ENCODE peak calls at places on chromosomes 5 and 9, in five cellular contexts. C is A549, D is tibial nerve, P is HepG2, X is suprapubic skin. W is an unnamed sample.
A peak's percentile ranks its signal among the peaks of the same experiment; 100 is the strongest.

GRCh38 chr5:25850581-25850980 is 1187.8 kb downstream of the CDH9 start:
- DNase-seq in P (no peak), D (no peak), C (no peak), X (no peak), W (no peak)

GRCh38 chr5:67253911-67254310 is 57.3 kb upstream of the CD180 start:
- DNase-seq in X (no peak), C (no peak), P (no peak), D (no peak), W (no peak)

GRCh38 chr9:20292002-20292401 is 330.3 kb downstream of the MLLT3 start:
- DNase-seq in D (no peak), C (peak; percentile 46), X (no peak), P (peak; percentile 30), W (no peak)

GRCh38 chr5:157286761-157287211 is 20.9 kb downstream of the CYFIP2 start:
- DNase-seq in X (no peak), D (no peak), P (no peak), C (no peak), W (no peak)

GRCh38 chr9:123131258-123131657 is 97.8 kb downstream of the GPR21 start:
- DNase-seq in D (no peak), P (peak; percentile 53), C (no peak), X (no peak), W (no peak)

GRCh38 chr9:33165263-33166151 is 1.6 kb downstream of the B4GALT1 start:
- DNase-seq in P (peak; percentile 95), C (peak; percentile 73), D (peak; percentile 99), X (no peak), W (peak; percentile 58)

GRCh38 chr5:130549884-130550552 is 615.0 kb downstream of the HINT1 start:
- DNase-seq in C (no peak), D (no peak), P (peak; percentile 3), X (no peak), W (no peak)

GRCh38 chr9:70121818-70122436 is 78.3 kb downstream of the MAMDC2 start:
- DNase-seq in C (no peak), P (no peak), D (no peak), X (no peak), W (no peak)

GRCh38 chr9:87383341-87384150 is 114.1 kb upstream of the DAPK1 start:
- DNase-seq in P (no peak), X (no peak), C (no peak), D (no peak), W (no peak)

GRCh38 chr5:154842689-154843530 is 7.5 kb downstream of the FAXDC2 start:
- DNase-seq in C (no peak), X (no peak), P (peak; percentile 90), D (no peak), W (no peak)

GRCh38 chr9:112380771-112381181 is 868 bp downstream of the HSDL2 start:
- DNase-seq in X (no peak), C (no peak), D (no peak), P (peak; percentile 42), W (no peak)

GRCh38 chr9:96064838-96065481 is 189.5 kb downstream of the ERCC6L2 start:
- DNase-seq in C (no peak), P (no peak), D (no peak), X (no peak), W (no peak)

GRCh38 chr9:94937214-94937903 is 210.9 kb downstream of the AOPEP start:
- DNase-seq in P (no peak), X (no peak), D (no peak), C (peak; percentile 89), W (no peak)

GRCh38 chr5:179285236-179285635 is 60.0 kb downstream of the ADAMTS2 start:
- DNase-seq in P (no peak), X (no peak), C (no peak), D (no peak), W (peak; percentile 55)

GRCh38 chr9:88379352-88379751 is 8.9 kb upstream of the SPIN1 start:
- DNase-seq in P (no peak), D (no peak), C (no peak), X (no peak), W (no peak)

GRCh38 chr9:35518212-35518917 is 28.5 kb downstream of the RUSC2 start:
- DNase-seq in P (peak; percentile 96), X (no peak), D (no peak), C (peak; percentile 95), W (no peak)

GRCh38 chr9:137956688-137957385 is 79.3 kb downstream of the CACNA1B start:
- DNase-seq in D (no peak), C (no peak), P (no peak), X (no peak), W (no peak)

GRCh38 chr5:150120617-150121447 is 34.5 kb upstream of the CSF1R start:
- DNase-seq in D (no peak), P (no peak), C (no peak), X (peak; percentile 54), W (peak; percentile 14)

GRCh38 chr5:127335381-127335780 is 44.8 kb downstream of the MEGF10 start:
- DNase-seq in P (no peak), X (no peak), D (no peak), C (no peak), W (no peak)

GRCh38 chr5:170426149-170426767 is 37.1 kb upstream of the KCNMB1 start:
- DNase-seq in C (no peak), D (no peak), P (no peak), X (no peak), W (no peak)

GRCh38 chr9:125649315-125649714 is 57.7 kb downstream of the MAPKAP1 start:
- DNase-seq in D (no peak), P (no peak), C (peak; percentile 51), X (no peak), W (no peak)

GRCh38 chr9:125651907-125652306 is 55.1 kb downstream of the MAPKAP1 start:
- DNase-seq in C (no peak), X (no peak), P (no peak), D (no peak), W (no peak)

GRCh38 chr9:125649826-125650225 is 57.2 kb downstream of the MAPKAP1 start:
- DNase-seq in P (no peak), C (no peak), D (no peak), X (no peak), W (no peak)

GRCh38 chr9:125648294-125648693 is 58.7 kb downstream of the MAPKAP1 start:
- DNase-seq in X (no peak), D (no peak), C (no peak), P (no peak), W (no peak)

DNA sequence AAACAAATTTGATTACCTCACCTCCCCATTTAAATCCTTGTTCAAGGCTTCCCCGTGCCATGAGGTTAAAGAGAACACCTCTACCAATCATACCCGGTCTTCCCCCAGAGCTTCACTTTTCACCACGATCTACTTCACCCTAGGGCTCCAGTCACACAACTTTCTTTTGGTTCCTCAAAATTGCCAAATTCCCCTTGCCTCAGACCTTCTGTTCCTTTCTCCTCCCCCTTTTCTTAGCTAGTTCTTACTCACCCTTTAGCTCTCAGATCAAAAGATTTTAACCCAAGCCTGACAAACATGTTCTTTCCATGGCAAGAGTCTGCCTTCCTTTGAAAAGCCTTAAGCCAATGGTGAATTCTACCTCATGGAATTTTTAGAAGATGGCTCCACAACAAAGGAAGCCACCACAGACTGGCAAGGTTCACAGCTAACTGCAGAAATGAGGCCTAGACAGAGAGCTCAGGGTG is 56.7 kb downstream of the MAPKAP1 start:
- DNase-seq in D (no peak), C (no peak), X (no peak), P (no peak), W (no peak)
- TF ChIP-seq EP300 in D (no peak), C (no peak), X (no peak), P (no peak), W (no peak)

DNA sequence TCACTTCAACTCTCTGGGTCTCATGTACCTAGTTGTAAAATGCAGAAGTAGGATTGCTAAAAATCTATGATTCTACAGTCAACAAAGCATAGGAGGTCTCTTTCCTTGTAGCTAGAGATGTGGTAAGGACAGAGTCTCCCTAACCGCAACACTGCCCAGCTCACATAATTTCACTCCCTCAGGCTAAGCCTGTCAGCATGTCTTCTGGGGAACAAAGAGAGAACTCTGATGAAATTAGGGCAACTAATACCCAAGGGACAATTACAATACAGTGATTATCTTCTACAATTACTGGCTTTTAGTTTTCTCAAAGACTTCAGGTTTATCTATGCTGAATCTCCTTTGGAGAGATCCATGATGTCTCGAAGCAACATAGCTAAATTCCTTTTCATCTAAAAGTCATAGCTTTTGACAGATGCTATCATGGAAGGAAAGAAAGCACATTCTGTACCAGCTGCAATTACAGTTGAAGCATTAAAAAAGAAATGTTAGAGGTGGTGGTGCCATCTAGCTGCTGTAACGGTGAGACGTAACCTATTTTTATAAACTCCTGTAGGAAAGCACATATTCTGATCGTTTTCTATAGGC is 141.1 kb upstream of the TARS1 start:
- DNase-seq in X (no peak), D (no peak), P (no peak), C (peak; percentile 2), W (no peak)
- H3K27ac ChIP-seq in X (no peak overlapping the region), D (peak overlapping the region; percentile 55), P (no peak overlapping the region), C (peak overlapping the region; percentile 9), W (no peak overlapping the region)

GRCh38 chr5:103847060-103847459 is 284.5 kb upstream of the NUDT12 start:
- DNase-seq in C (no peak), X (no peak), D (no peak), P (no peak), W (no peak)
- TF ChIP-seq EP300 in C (no peak), X (no peak), D (no peak), P (no peak), W (no peak)

GRCh38 chr9:91896096-91896495 is 53.9 kb downstream of the ROR2 start:
- DNase-seq in P (no peak), D (no peak), C (no peak), X (no peak), W (no peak)
- H3K27ac ChIP-seq in P (no peak overlapping the region), D (no peak overlapping the region), C (no peak overlapping the region), X (no peak overlapping the region), W (no peak overlapping the region)

GRCh38 chr5:32225445-32225844 is 51.3 kb upstream of the GOLPH3 start:
- DNase-seq in D (peak; percentile 60), C (no peak), X (no peak), P (peak; percentile 38), W (no peak)
- TF ChIP-seq EP300 in D (peak; percentile 93), C (no peak), X (peak; percentile 80), P (no peak), W (no peak)

DNA sequence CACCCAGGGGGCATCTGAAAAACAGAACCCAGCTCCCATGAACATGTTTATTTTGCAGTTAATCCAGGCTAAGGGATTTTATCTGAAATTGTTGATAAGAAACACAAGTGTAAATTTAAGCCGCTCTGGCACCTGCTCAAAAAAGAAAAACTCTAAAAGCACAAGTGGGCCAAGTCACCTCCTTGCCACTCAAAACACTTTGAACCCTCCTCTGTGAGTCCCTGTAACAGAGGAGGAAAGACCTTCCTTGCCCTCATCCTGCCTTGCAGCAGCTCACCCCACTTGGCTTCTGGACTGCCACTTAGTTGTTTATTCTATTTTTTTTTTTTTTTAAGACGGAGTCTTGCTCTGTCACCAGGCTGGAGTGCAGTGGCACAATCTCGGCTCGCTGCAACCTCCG is 39.5 kb downstream of the FAM78A start:
- DNase-seq in C (no peak), D (no peak), P (no peak), X (peak; percentile 7), W (no peak)
- H3K27ac ChIP-seq in C (no peak overlapping the region), D (no peak overlapping the region), P (no peak overlapping the region), X (no peak overlapping the region), W (no peak overlapping the region)